ENCODE peak calls at places on chromosomes 1 and 21, in ten cellular contexts. One of them, this sample, is unnamed.

GRCh38 chr1:95027046-95027445 is 45.7 kb downstream of the ALG14 start:
- DNase-seq in left ventricle myocardium superior: no peak
- DNase-seq in tibial nerve: no peak
- DNase-seq in T-cell: no peak
- DNase-seq in CD8-positive, alpha-beta memory T cell: no peak
- DNase-seq in COR-L47: no peak
- DNase-seq in testis: no peak
- DNase-seq in fibroblast of lung: peak; percentile 84
- DNase-seq in AG09309: no peak
- DNase-seq in skeletal muscle cell: no peak
- DNase-seq in this sample: no peak

GRCh38 chr1:156767879-156768608 is 709 bp downstream of the PRCC start:
- DNase-seq in tibial nerve: no peak
- DNase-seq in left ventricle myocardium superior: peak; percentile 45
- DNase-seq in fibroblast of lung: no peak
- DNase-seq in CD8-positive, alpha-beta memory T cell: no peak
- DNase-seq in COR-L47: no peak
- DNase-seq in skeletal muscle cell: no peak
- DNase-seq in testis: peak; percentile 65
- DNase-seq in AG09309: no peak
- DNase-seq in T-cell: no peak
- DNase-seq in this sample: peak; percentile 25

GRCh38 chr1:6026095-6026809 is 19.4 kb upstream of the KCNAB2 start:
- DNase-seq in CD8-positive, alpha-beta memory T cell: peak; percentile 91
- DNase-seq in skeletal muscle cell: no peak
- DNase-seq in fibroblast of lung: peak; percentile 16
- DNase-seq in tibial nerve: peak; percentile 44
- DNase-seq in T-cell: peak; percentile 94
- DNase-seq in AG09309: no peak
- DNase-seq in testis: peak; percentile 69
- DNase-seq in left ventricle myocardium superior: peak; percentile 92
- DNase-seq in COR-L47: no peak
- DNase-seq in this sample: peak; percentile 85

GRCh38 chr1:66253330-66253921 is 280.5 kb upstream of the SGIP1 start:
- DNase-seq in skeletal muscle cell: no peak
- DNase-seq in COR-L47: peak; percentile 44
- DNase-seq in left ventricle myocardium superior: no peak
- DNase-seq in tibial nerve: no peak
- DNase-seq in fibroblast of lung: peak; percentile 64
- DNase-seq in CD8-positive, alpha-beta memory T cell: peak; percentile 39
- DNase-seq in testis: no peak
- DNase-seq in T-cell: no peak
- DNase-seq in AG09309: no peak
- DNase-seq in this sample: no peak

GRCh38 chr1:226988337-226988672 is 48.2 kb downstream of the COQ8A start:
- DNase-seq in testis: peak; percentile 48
- DNase-seq in left ventricle myocardium superior: no peak
- DNase-seq in CD8-positive, alpha-beta memory T cell: no peak
- DNase-seq in T-cell: no peak
- DNase-seq in COR-L47: no peak
- DNase-seq in tibial nerve: no peak
- DNase-seq in AG09309: no peak
- DNase-seq in fibroblast of lung: no peak
- DNase-seq in skeletal muscle cell: no peak
- DNase-seq in this sample: peak; percentile 71

GRCh38 chr1:30125024-30125423 is 598.4 kb downstream of the MATN1 start:
- DNase-seq in left ventricle myocardium superior: no peak
- DNase-seq in COR-L47: no peak
- DNase-seq in T-cell: no peak
- DNase-seq in tibial nerve: no peak
- DNase-seq in skeletal muscle cell: no peak
- DNase-seq in testis: no peak
- DNase-seq in CD8-positive, alpha-beta memory T cell: no peak
- DNase-seq in AG09309: no peak
- DNase-seq in fibroblast of lung: no peak
- DNase-seq in this sample: no peak

GRCh38 chr21:15441999-15442398 is 287.8 kb upstream of the USP25 start:
- DNase-seq in AG09309: no peak
- DNase-seq in skeletal muscle cell: no peak
- DNase-seq in left ventricle myocardium superior: no peak
- DNase-seq in COR-L47: no peak
- DNase-seq in fibroblast of lung: no peak
- DNase-seq in CD8-positive, alpha-beta memory T cell: no peak
- DNase-seq in testis: no peak
- DNase-seq in T-cell: no peak
- DNase-seq in tibial nerve: no peak
- DNase-seq in this sample: no peak

GRCh38 chr1:173867141-173867752 is 542 bp downstream of the GAS5 start:
- DNase-seq in fibroblast of lung: no peak
- DNase-seq in left ventricle myocardium superior: peak; percentile 38
- DNase-seq in testis: no peak
- DNase-seq in T-cell: peak; percentile 25
- DNase-seq in AG09309: no peak
- DNase-seq in CD8-positive, alpha-beta memory T cell: peak; percentile 19
- DNase-seq in skeletal muscle cell: no peak
- DNase-seq in tibial nerve: no peak
- DNase-seq in COR-L47: peak; percentile 55
- DNase-seq in this sample: no peak

GRCh38 chr1:36771222-36771621 is 263.1 kb downstream of the GRIK3 start:
- DNase-seq in skeletal muscle cell: no peak
- DNase-seq in T-cell: no peak
- DNase-seq in testis: no peak
- DNase-seq in left ventricle myocardium superior: no peak
- DNase-seq in CD8-positive, alpha-beta memory T cell: no peak
- DNase-seq in tibial nerve: no peak
- DNase-seq in COR-L47: peak; percentile 72
- DNase-seq in AG09309: no peak
- DNase-seq in fibroblast of lung: no peak
- DNase-seq in this sample: no peak

GRCh38 chr1:160607051-160608032 is 28.0 kb upstream of the CD84 start:
- DNase-seq in T-cell: peak; percentile 76
- DNase-seq in COR-L47: peak; percentile 40
- DNase-seq in left ventricle myocardium superior: no peak
- DNase-seq in tibial nerve: no peak
- DNase-seq in testis: peak; percentile 70
- DNase-seq in fibroblast of lung: peak; percentile 68
- DNase-seq in skeletal muscle cell: peak; percentile 30
- DNase-seq in AG09309: peak; percentile 55
- DNase-seq in CD8-positive, alpha-beta memory T cell: peak; percentile 77
- DNase-seq in this sample: peak; percentile 16

GRCh38 chr21:44755227-44755626 is 43.9 kb upstream of the TSPEAR start:
- DNase-seq in testis: no peak
- DNase-seq in tibial nerve: no peak
- DNase-seq in fibroblast of lung: no peak
- DNase-seq in skeletal muscle cell: no peak
- DNase-seq in AG09309: no peak
- DNase-seq in T-cell: no peak
- DNase-seq in left ventricle myocardium superior: no peak
- DNase-seq in CD8-positive, alpha-beta memory T cell: no peak
- DNase-seq in COR-L47: no peak
- DNase-seq in this sample: no peak

GRCh38 chr1:229221106-229222019 is 49.5 kb upstream of the RAB4A start:
- DNase-seq in COR-L47: peak; percentile 95
- DNase-seq in AG09309: no peak
- DNase-seq in testis: no peak
- DNase-seq in CD8-positive, alpha-beta memory T cell: no peak
- DNase-seq in skeletal muscle cell: no peak
- DNase-seq in fibroblast of lung: no peak
- DNase-seq in left ventricle myocardium superior: no peak
- DNase-seq in T-cell: no peak
- DNase-seq in tibial nerve: no peak
- DNase-seq in this sample: peak; percentile 69

GRCh38 chr21:45001134-45002095 is 61.6 kb downstream of the SLX9 start:
- DNase-seq in CD8-positive, alpha-beta memory T cell: no peak
- DNase-seq in COR-L47: no peak
- DNase-seq in tibial nerve: no peak
- DNase-seq in testis: no peak
- DNase-seq in fibroblast of lung: peak; percentile 70
- DNase-seq in left ventricle myocardium superior: peak; percentile 82
- DNase-seq in AG09309: peak; percentile 41
- DNase-seq in T-cell: no peak
- DNase-seq in skeletal muscle cell: peak; percentile 34
- DNase-seq in this sample: peak; percentile 17

GRCh38 chr1:224631471-224632105 is 15.5 kb downstream of the CNIH3 start:
- DNase-seq in CD8-positive, alpha-beta memory T cell: no peak
- DNase-seq in AG09309: no peak
- DNase-seq in tibial nerve: no peak
- DNase-seq in T-cell: no peak
- DNase-seq in left ventricle myocardium superior: no peak
- DNase-seq in testis: no peak
- DNase-seq in fibroblast of lung: peak; percentile 88
- DNase-seq in COR-L47: no peak
- DNase-seq in skeletal muscle cell: no peak
- DNase-seq in this sample: no peak

GRCh38 chr1:230130172-230130944 is 63.3 kb downstream of the GALNT2 start:
- DNase-seq in tibial nerve: no peak
- DNase-seq in left ventricle myocardium superior: no peak
- DNase-seq in AG09309: no peak
- DNase-seq in COR-L47: no peak
- DNase-seq in fibroblast of lung: no peak
- DNase-seq in skeletal muscle cell: no peak
- DNase-seq in testis: no peak
- DNase-seq in CD8-positive, alpha-beta memory T cell: no peak
- DNase-seq in T-cell: no peak
- DNase-seq in this sample: peak; percentile 89

GRCh38 chr1:192491804-192492554 is 83.6 kb upstream of the RGS1 start:
- DNase-seq in testis: no peak
- DNase-seq in AG09309: no peak
- DNase-seq in COR-L47: no peak
- DNase-seq in T-cell: no peak
- DNase-seq in fibroblast of lung: no peak
- DNase-seq in left ventricle myocardium superior: no peak
- DNase-seq in skeletal muscle cell: peak; percentile 76
- DNase-seq in tibial nerve: no peak
- DNase-seq in CD8-positive, alpha-beta memory T cell: no peak
- DNase-seq in this sample: no peak

GRCh38 chr1:185441608-185442007 is 124.6 kb upstream of the IVNS1ABP start:
- DNase-seq in T-cell: no peak
- DNase-seq in testis: no peak
- DNase-seq in tibial nerve: no peak
- DNase-seq in AG09309: peak; percentile 42
- DNase-seq in COR-L47: no peak
- DNase-seq in CD8-positive, alpha-beta memory T cell: no peak
- DNase-seq in fibroblast of lung: peak; percentile 97
- DNase-seq in left ventricle myocardium superior: no peak
- DNase-seq in skeletal muscle cell: peak; percentile 53
- DNase-seq in this sample: peak; percentile 11

GRCh38 chr1:176880954-176881595 is 283.4 kb downstream of the ASTN1 start:
- DNase-seq in CD8-positive, alpha-beta memory T cell: no peak
- DNase-seq in COR-L47: peak; percentile 69
- DNase-seq in tibial nerve: peak; percentile 38
- DNase-seq in left ventricle myocardium superior: peak; percentile 74
- DNase-seq in AG09309: peak; percentile 20
- DNase-seq in T-cell: no peak
- DNase-seq in fibroblast of lung: peak; percentile 58
- DNase-seq in testis: peak; percentile 89
- DNase-seq in skeletal muscle cell: peak; percentile 16
- DNase-seq in this sample: peak; percentile 77

GRCh38 chr1:156140879-156141707 is 12.3 kb upstream of the SEMA4A start:
- DNase-seq in CD8-positive, alpha-beta memory T cell: no peak
- DNase-seq in tibial nerve: no peak
- DNase-seq in testis: peak; percentile 50
- DNase-seq in T-cell: no peak
- DNase-seq in AG09309: no peak
- DNase-seq in skeletal muscle cell: no peak
- DNase-seq in fibroblast of lung: peak; percentile 19
- DNase-seq in COR-L47: no peak
- DNase-seq in left ventricle myocardium superior: peak; percentile 60
- DNase-seq in this sample: peak; percentile 53

GRCh38 chr1:178802873-178803272 is 68.0 kb downstream of the ANGPTL1 start:
- DNase-seq in CD8-positive, alpha-beta memory T cell: no peak
- DNase-seq in T-cell: no peak
- DNase-seq in skeletal muscle cell: no peak
- DNase-seq in tibial nerve: no peak
- DNase-seq in left ventricle myocardium superior: no peak
- DNase-seq in COR-L47: no peak
- DNase-seq in testis: no peak
- DNase-seq in fibroblast of lung: no peak
- DNase-seq in AG09309: no peak
- DNase-seq in this sample: no peak

GRCh38 chr1:237187854-237188253 is 145.9 kb downstream of the RYR2 start:
- DNase-seq in fibroblast of lung: no peak
- DNase-seq in left ventricle myocardium superior: no peak
- DNase-seq in COR-L47: no peak
- DNase-seq in tibial nerve: no peak
- DNase-seq in CD8-positive, alpha-beta memory T cell: no peak
- DNase-seq in skeletal muscle cell: no peak
- DNase-seq in T-cell: no peak
- DNase-seq in AG09309: no peak
- DNase-seq in testis: no peak
- DNase-seq in this sample: no peak

GRCh38 chr1:8020032-8020431 is 6.1 kb downstream of the ERRFI1 start:
- DNase-seq in T-cell: no peak
- DNase-seq in testis: no peak
- DNase-seq in fibroblast of lung: peak; percentile 81
- DNase-seq in COR-L47: no peak
- DNase-seq in skeletal muscle cell: no peak
- DNase-seq in AG09309: no peak
- DNase-seq in left ventricle myocardium superior: no peak
- DNase-seq in tibial nerve: no peak
- DNase-seq in CD8-positive, alpha-beta memory T cell: no peak
- DNase-seq in this sample: peak; percentile 61

GRCh38 chr1:88774151-88774556 is 90.1 kb downstream of the PKN2 start:
- DNase-seq in testis: no peak
- DNase-seq in T-cell: no peak
- DNase-seq in CD8-positive, alpha-beta memory T cell: no peak
- DNase-seq in AG09309: no peak
- DNase-seq in fibroblast of lung: peak; percentile 26
- DNase-seq in COR-L47: no peak
- DNase-seq in skeletal muscle cell: no peak
- DNase-seq in tibial nerve: no peak
- DNase-seq in left ventricle myocardium superior: no peak
- DNase-seq in this sample: no peak

GRCh38 chr21:25963186-25963585 is 207.4 kb downstream of the APP start:
- DNase-seq in skeletal muscle cell: no peak
- DNase-seq in testis: no peak
- DNase-seq in T-cell: no peak
- DNase-seq in fibroblast of lung: peak; percentile 77
- DNase-seq in tibial nerve: no peak
- DNase-seq in left ventricle myocardium superior: no peak
- DNase-seq in CD8-positive, alpha-beta memory T cell: no peak
- DNase-seq in COR-L47: no peak
- DNase-seq in AG09309: no peak
- DNase-seq in this sample: no peak

GRCh38 chr1:76939107-76939816 is 72.0 kb downstream of the ST6GALNAC5 start:
- DNase-seq in CD8-positive, alpha-beta memory T cell: no peak
- DNase-seq in tibial nerve: no peak
- DNase-seq in left ventricle myocardium superior: no peak
- DNase-seq in AG09309: no peak
- DNase-seq in T-cell: no peak
- DNase-seq in fibroblast of lung: peak; percentile 82
- DNase-seq in COR-L47: no peak
- DNase-seq in testis: no peak
- DNase-seq in skeletal muscle cell: peak; percentile 61
- DNase-seq in this sample: no peak

GRCh38 chr1:170085089-170085488 is 10.6 kb upstream of the KIFAP3 start:
- DNase-seq in fibroblast of lung: no peak
- DNase-seq in CD8-positive, alpha-beta memory T cell: no peak
- DNase-seq in tibial nerve: no peak
- DNase-seq in left ventricle myocardium superior: no peak
- DNase-seq in COR-L47: no peak
- DNase-seq in skeletal muscle cell: no peak
- DNase-seq in testis: no peak
- DNase-seq in AG09309: no peak
- DNase-seq in T-cell: no peak
- DNase-seq in this sample: no peak

GRCh38 chr1:154206212-154206611 is at the start of gene CFAP141:
- DNase-seq in COR-L47: no peak
- DNase-seq in T-cell: no peak
- DNase-seq in left ventricle myocardium superior: no peak
- DNase-seq in fibroblast of lung: peak; percentile 25
- DNase-seq in AG09309: no peak
- DNase-seq in testis: no peak
- DNase-seq in tibial nerve: no peak
- DNase-seq in CD8-positive, alpha-beta memory T cell: no peak
- DNase-seq in skeletal muscle cell: no peak
- DNase-seq in this sample: no peak

GRCh38 chr1:31651025-31651424 is 6.3 kb upstream of the PEF1 start:
- DNase-seq in fibroblast of lung: no peak
- DNase-seq in CD8-positive, alpha-beta memory T cell: no peak
- DNase-seq in AG09309: no peak
- DNase-seq in left ventricle myocardium superior: no peak
- DNase-seq in tibial nerve: no peak
- DNase-seq in COR-L47: no peak
- DNase-seq in skeletal muscle cell: no peak
- DNase-seq in T-cell: no peak
- DNase-seq in testis: no peak
- DNase-seq in this sample: peak; percentile 63